ENCODE peak calls at places on chromosomes 2 and 18, in eight cellular contexts. R is tibial nerve, E is IMR-90, M is BE2C, H is thoracic aorta, L is uterus, I is astrocyte, S is K562. T is an unnamed sample.

GRCh38 chr2:157820202-157820601 is 55.9 kb downstream of the ACVR1 start:
- DNase-seq in R (no peak), E (no peak), M (no peak), H (no peak), L (no peak), I (peak; percentile 23), S (no peak), T (no peak)

GRCh38 chr2:224885836-224886547 is 156.3 kb downstream of the DOCK10 start:
- DNase-seq in R (no peak), E (peak; percentile 93), M (no peak), H (no peak), L (no peak), I (peak; percentile 80), S (no peak), T (no peak)

GRCh38 chr2:17318013-17318412 is 200.2 kb downstream of the RAD51AP2 start:
- DNase-seq in R (no peak), E (no peak), M (no peak), H (no peak), L (no peak), I (no peak), S (no peak), T (no peak)

GRCh38 chr18:13301691-13302469 is 83.3 kb downstream of the LDLRAD4 start:
- DNase-seq in R (no peak), E (no peak), M (no peak), H (no peak), L (no peak), I (no peak), S (no peak), T (no peak)

GRCh38 chr2:157741819-157742484 is 113.3 kb upstream of the ACVR1C start:
- DNase-seq in R (no peak), E (no peak), M (no peak), H (no peak), L (no peak), I (no peak), S (no peak), T (no peak)

GRCh38 chr2:217939629-217940245 is 63.1 kb downstream of the TNS1 start:
- DNase-seq in R (no peak), E (no peak), M (no peak), H (no peak), L (no peak), I (no peak), S (no peak), T (peak; percentile 91)

GRCh38 chr2:144130551-144130950 is 389.4 kb downstream of the ZEB2 start:
- DNase-seq in R (no peak), E (no peak), M (no peak), H (no peak), L (no peak), I (no peak), S (no peak), T (no peak)

GRCh38 chr18:44245026-44245425 is 435.7 kb upstream of the SETBP1 start:
- DNase-seq in R (no peak), E (no peak), M (no peak), H (no peak), L (no peak), I (no peak), S (no peak), T (no peak)

GRCh38 chr2:172995323-172996244 is 80.1 kb upstream of the MAP3K20 start:
- DNase-seq in R (no peak), E (peak; percentile 91), M (no peak), H (peak; percentile 25), L (peak; percentile 55), I (peak; percentile 91), S (no peak), T (no peak)

GRCh38 chr2:38613849-38614213 is 11.1 kb upstream of the HNRNPLL start:
- DNase-seq in R (no peak), E (no peak), M (no peak), H (no peak), L (no peak), I (no peak), S (no peak), T (no peak)

GRCh38 chr2:64036343-64036742 is 17.1 kb upstream of the VPS54 start:
- DNase-seq in R (no peak), E (peak; percentile 89), M (no peak), H (no peak), L (no peak), I (peak; percentile 87), S (no peak), T (no peak)

GRCh38 chr2:59449264-59449663 is 1104.2 kb downstream of the BCL11A start:
- DNase-seq in R (no peak), E (no peak), M (no peak), H (no peak), L (no peak), I (no peak), S (no peak), T (no peak)

GRCh38 chr2:121197369-121198091 is 87.5 kb downstream of the TFCP2L1 start:
- DNase-seq in R (peak; percentile 47), E (peak; percentile 35), M (no peak), H (peak; percentile 74), L (no peak), I (peak; percentile 46), S (no peak), T (peak; percentile 95)

GRCh38 chr2:78992451-78992806 is 33.1 kb upstream of the REG3G start:
- DNase-seq in R (no peak), E (no peak), M (no peak), H (no peak), L (no peak), I (no peak), S (no peak), T (no peak)

GRCh38 chr2:72883356-72883962 is 3.7 kb upstream of the SPR start:
- DNase-seq in R (no peak), E (peak; percentile 46), M (no peak), H (no peak), L (no peak), I (peak; percentile 27), S (no peak), T (no peak)

GRCh38 chr2:100125641-100126040 is 16.7 kb downstream of the AFF3 start:
- DNase-seq in R (no peak), E (no peak), M (no peak), H (no peak), L (no peak), I (no peak), S (no peak), T (no peak)

GRCh38 chr2:95050385-95051300 is 25.1 kb downstream of the MAL start:
- DNase-seq in R (no peak), E (no peak), M (no peak), H (no peak), L (no peak), I (no peak), S (no peak), T (no peak)

GRCh38 chr2:95046371-95047112 is 21.0 kb downstream of the MAL start:
- DNase-seq in R (no peak), E (no peak), M (no peak), H (no peak), L (no peak), I (no peak), S (no peak), T (no peak)

GRCh38 chr2:95049961-95050360 is 24.5 kb downstream of the MAL start:
- DNase-seq in R (no peak), E (no peak), M (no peak), H (no peak), L (no peak), I (no peak), S (no peak), T (no peak)

GRCh38 chr2:95049088-95049955 is 23.8 kb downstream of the MAL start:
- DNase-seq in R (no peak), E (no peak), M (no peak), H (no peak), L (no peak), I (no peak), S (no peak), T (no peak)

GRCh38 chr2:95047629-95048510 is 22.4 kb downstream of the MAL start:
- DNase-seq in R (no peak), E (no peak), M (no peak), H (no peak), L (no peak), I (no peak), S (no peak), T (no peak)
- H3K4me1 ChIP-seq in R (peaks cover 19% of the 10 kb centered on the region), E (peaks cover 9% of the 10 kb centered on the region), M (no peaks in the 10 kb centered on the region), H (peaks cover 8% of the 10 kb centered on the region), L (no peaks in the 10 kb centered on the region), I (no peaks in the 10 kb centered on the region), S (no peaks in the 10 kb centered on the region), T (no peaks in the 10 kb centered on the region)

DNA sequence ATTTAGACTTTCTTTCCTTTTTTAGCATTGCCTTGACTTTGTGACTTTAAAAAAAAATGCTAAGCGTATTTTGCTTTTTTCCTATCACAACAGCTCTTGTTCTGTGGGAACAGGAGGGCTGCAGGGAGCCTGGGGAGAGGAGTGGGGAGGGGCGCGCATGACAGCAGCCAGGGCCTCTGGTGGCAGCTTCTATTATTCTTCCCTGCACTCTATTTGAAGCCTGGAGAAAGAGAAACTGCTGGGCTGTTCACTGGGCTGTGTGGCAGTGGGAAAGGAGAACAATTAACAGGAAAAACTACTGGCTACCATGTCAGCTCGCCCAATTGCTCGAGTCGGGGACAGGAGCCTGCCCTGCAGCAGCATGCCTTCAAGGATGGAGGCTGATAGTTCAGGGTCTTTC is 119.0 kb upstream of the ZBTB14 start:
- DNase-seq in R (no peak), E (no peak), M (no peak), H (no peak), L (no peak), I (no peak), S (no peak), T (no peak)
- TF ChIP-seq CTCF in R (no peak), E (no peak), M (no peak), H (no peak), L (no peak), I (no peak), S (no peak), T (no peak)

GRCh38 chr2:82301506-82301905 is 1997.0 kb upstream of the LRRTM1 start:
- DNase-seq in R (no peak), E (no peak), M (no peak), H (no peak), L (no peak), I (no peak), S (no peak), T (no peak)
- H3K4me1 ChIP-seq in R (no peaks in the 10 kb centered on the region), E (no peaks in the 10 kb centered on the region), M (no peaks in the 10 kb centered on the region), H (no peaks in the 10 kb centered on the region), L (no peaks in the 10 kb centered on the region), I (no peaks in the 10 kb centered on the region), S (no peaks in the 10 kb centered on the region), T (no peaks in the 10 kb centered on the region)

DNA sequence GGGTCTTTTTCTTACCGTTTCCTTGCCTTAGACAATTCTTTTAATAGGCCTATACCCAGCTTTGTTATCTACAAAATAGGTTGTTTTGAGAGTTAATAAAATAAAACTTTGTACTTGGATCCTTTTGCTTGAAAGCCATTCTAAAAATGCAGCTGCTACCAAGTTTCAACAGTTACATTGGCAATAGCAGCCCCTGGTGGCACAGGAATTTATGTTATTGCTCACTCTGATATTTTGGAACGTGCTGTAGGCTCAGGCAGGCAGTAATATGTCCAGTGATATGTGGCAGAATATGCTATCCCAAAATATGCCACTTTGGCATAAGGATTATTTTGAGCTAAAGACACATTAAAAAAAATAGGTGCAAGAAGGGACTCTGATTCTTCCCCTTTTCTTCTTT is 6.7 kb upstream of the COMMD1 start:
- DNase-seq in R (no peak), E (peak; percentile 31), M (no peak), H (no peak), L (no peak), I (no peak), S (no peak), T (no peak)
- TF ChIP-seq CTCF in R (no peak), E (peak; percentile 44), M (peak; percentile 63), H (peak; percentile 26), L (no peak), I (peak; percentile 39), S (peak; percentile 65), T (peak; percentile 18)